ENCODE peak calls at places on chromosomes 16 and 17, in nine cellular contexts. X is IMR-90, S is fibroblast of lung, I is neural progenitor cell, P is PC-9, Z is HCT116, Y is A549, E is mammary epithelial cell, B is mesenchymal stem cell. O is an unnamed sample. For H3K9me3, the result is how much of the 10 kb centered on the place peaks cover.

GRCh38 chr17:29091591-29092291 is 48.8 kb downstream of the PIPOX start:
- DNase-seq in X (no peak), S (no peak), I (no peak), P (no peak), Z (no peak), Y (no peak), E (no peak), B (no peak), O (no peak)

GRCh38 chr16:1460602-1461138 is 14.2 kb downstream of the CLCN7 start:
- DNase-seq in X (no peak), S (no peak), I (no peak), P (no peak), Z (no peak), Y (no peak), E (no peak), B (no peak), O (no peak)

GRCh38 chr17:54157542-54157941 is 334.8 kb downstream of the KIF2B start:
- DNase-seq in X (no peak), S (no peak), I (no peak), P (no peak), Z (no peak), Y (no peak), E (no peak), B (no peak), O (no peak)

GRCh38 chr17:82215095-82215971 is 2.7 kb upstream of the CCDC57 start:
- DNase-seq in X (no peak), S (peak), I (no peak), P (no peak), Z (no peak), Y (peak), E (no peak), B (peak), O (no peak)

GRCh38 chr16:89822188-89823086 is 5.8 kb upstream of the SPIRE2 start:
- DNase-seq in X (no peak), S (no peak), I (peak), P (peak), Z (no peak), Y (no peak), E (no peak), B (no peak), O (no peak)

GRCh38 chr16:84979516-84979915 is 31.8 kb downstream of the ZDHHC7 start:
- DNase-seq in X (peak), S (no peak), I (no peak), P (no peak), Z (no peak), Y (no peak), E (peak), B (no peak), O (peak)

GRCh38 chr17:43389022-43389947 is 9.5 kb upstream of the ARL4D start:
- DNase-seq in X (peak), S (peak), I (peak), P (peak), Z (peak), Y (peak), E (peak), B (peak), O (peak)

GRCh38 chr17:76415786-76416185 is 31.4 kb downstream of the SPHK1 start:
- DNase-seq in X (no peak), S (no peak), I (no peak), P (no peak), Z (no peak), Y (no peak), E (no peak), B (no peak), O (no peak)

GRCh38 chr16:81639348-81639747 is 139.7 kb upstream of the PLCG2 start:
- DNase-seq in X (no peak), S (no peak), I (no peak), P (no peak), Z (no peak), Y (no peak), E (no peak), B (no peak), O (no peak)

GRCh38 chr16:15714393-15715172 is 64.5 kb downstream of the NDE1 start:
- DNase-seq in X (no peak), S (no peak), I (no peak), P (no peak), Z (no peak), Y (no peak), E (no peak), B (no peak), O (no peak)

GRCh38 chr16:8885674-8886592 is 3.8 kb downstream of the LITAFD start:
- DNase-seq in X (peak), S (peak), I (peak), P (peak), Z (no peak), Y (no peak), E (peak), B (peak), O (peak)

GRCh38 chr17:11047228-11047627 is 193.8 kb upstream of the SHISA6 start:
- DNase-seq in X (no peak), S (no peak), I (no peak), P (no peak), Z (no peak), Y (no peak), E (no peak), B (no peak), O (no peak)

GRCh38 chr16:29025218-29025617 is 40.4 kb downstream of the LAT start:
- DNase-seq in X (no peak), S (no peak), I (no peak), P (no peak), Z (no peak), Y (no peak), E (no peak), B (no peak), O (no peak)

GRCh38 chr17:20930065-20930760 is 112.6 kb downstream of the USP22 start:
- DNase-seq in X (peak), S (no peak), I (no peak), P (no peak), Z (no peak), Y (no peak), E (no peak), B (no peak), O (no peak)

GRCh38 chr16:69929480-69929879 is 21.7 kb upstream of the CLEC18A start:
- DNase-seq in X (no peak), S (no peak), I (no peak), P (no peak), Z (no peak), Y (no peak), E (no peak), B (no peak), O (no peak)

GRCh38 chr17:31715436-31715835 is 143.6 kb downstream of the COPRS start:
- DNase-seq in X (no peak), S (no peak), I (no peak), P (no peak), Z (no peak), Y (no peak), E (no peak), B (no peak), O (no peak)

GRCh38 chr17:75509528-75510258 is 5.6 kb downstream of the CASKIN2 start:
- DNase-seq in X (no peak), S (no peak), I (no peak), P (no peak), Z (no peak), Y (no peak), E (no peak), B (no peak), O (no peak)

GRCh38 chr17:78550464-78550863 is 26.7 kb downstream of the DNAH17 start:
- DNase-seq in X (no peak), S (no peak), I (no peak), P (no peak), Z (no peak), Y (no peak), E (no peak), B (no peak), O (no peak)

GRCh38 chr16:48611329-48612137 is 1.6 kb upstream of the N4BP1 start:
- DNase-seq in X (no peak), S (no peak), I (no peak), P (peak), Z (no peak), Y (no peak), E (peak), B (no peak), O (no peak)

GRCh38 chr16:17348826-17349225 is 121.9 kb downstream of the XYLT1 start:
- DNase-seq in X (no peak), S (no peak), I (no peak), P (no peak), Z (no peak), Y (no peak), E (no peak), B (no peak), O (no peak)
- H3K4me2 ChIP-seq in X (no peak), S (no peak), I (no peak), P (no peak), Z (no peak), Y (no peak), E (no peak), B (no peak), O (no peak)

GRCh38 chr16:35686595-35686994 is 2227.2 kb downstream of the TP53TG3F start:
- DNase-seq in X (no peak), S (no peak), I (no peak), P (no peak), Z (no peak), Y (no peak), E (no peak), B (no peak), O (no peak)

GRCh38 chr16:35689764-35690163 is 2230.4 kb downstream of the TP53TG3F start:
- DNase-seq in X (no peak), S (no peak), I (no peak), P (no peak), Z (no peak), Y (no peak), E (no peak), B (no peak), O (no peak)

GRCh38 chr16:35687071-35687470 is 2227.7 kb downstream of the TP53TG3F start:
- DNase-seq in X (no peak), S (no peak), I (no peak), P (no peak), Z (no peak), Y (no peak), E (no peak), B (no peak), O (no peak)

GRCh38 chr16:35687781-35688180 is 2228.4 kb downstream of the TP53TG3F start:
- DNase-seq in X (no peak), S (no peak), I (no peak), P (no peak), Z (no peak), Y (no peak), E (no peak), B (no peak), O (no peak)

GRCh38 chr16:35685085-35685484 is 2225.7 kb downstream of the TP53TG3F start:
- DNase-seq in X (no peak), S (no peak), I (no peak), P (no peak), Z (no peak), Y (no peak), E (no peak), B (no peak), O (no peak)
- H3K9me3 ChIP-seq in X (under half), S (under half), I (under half), P (under half), Z (under half), Y (under half), E (under half), B (under half), O (under half)

GRCh38 chr16:87383522-87384161 is at the start of gene FBXO31:
- DNase-seq in X (peak), S (peak), I (peak), P (peak), Z (peak), Y (peak), E (peak), B (peak), O (peak)

GRCh38 chr16:87376660-87377059 is 6.9 kb downstream of the FBXO31 start:
- DNase-seq in X (no peak), S (no peak), I (no peak), P (no peak), Z (no peak), Y (no peak), E (no peak), B (no peak), O (no peak)

GRCh38 chr16:87382023-87382785 is 1.4 kb downstream of the FBXO31 start:
- DNase-seq in X (no peak), S (no peak), I (no peak), P (no peak), Z (no peak), Y (no peak), E (no peak), B (peak), O (no peak)

GRCh38 chr16:87380875-87381274 is 2.7 kb downstream of the FBXO31 start:
- DNase-seq in X (peak), S (peak), I (no peak), P (no peak), Z (no peak), Y (no peak), E (no peak), B (peak), O (no peak)

GRCh38 chr16:87380403-87380802 is 3.2 kb downstream of the FBXO31 start:
- DNase-seq in X (no peak), S (no peak), I (no peak), P (no peak), Z (no peak), Y (no peak), E (no peak), B (no peak), O (no peak)
- H3K4me2 ChIP-seq in X (peak), S (peak), I (no peak), P (peak), Z (no peak), Y (no peak), E (no peak), B (no peak), O (no peak)

GRCh38 chr16:3214904-3215600 is 19.9 kb downstream of the ZNF200 start:
- DNase-seq in X (no peak), S (no peak), I (no peak), P (no peak), Z (no peak), Y (no peak), E (no peak), B (no peak), O (no peak)

GRCh38 chr16:3215601-3216262 is 19.2 kb downstream of the ZNF200 start:
- DNase-seq in X (no peak), S (no peak), I (no peak), P (no peak), Z (no peak), Y (no peak), E (no peak), B (no peak), O (no peak)

GRCh38 chr16:3216263-3216640 is 18.7 kb downstream of the ZNF200 start:
- DNase-seq in X (no peak), S (no peak), I (no peak), P (no peak), Z (no peak), Y (no peak), E (no peak), B (no peak), O (no peak)

GRCh38 chr16:3223913-3224515 is 10.9 kb downstream of the ZNF200 start:
- DNase-seq in X (no peak), S (peak), I (no peak), P (no peak), Z (no peak), Y (no peak), E (no peak), B (no peak), O (no peak)

DNA sequence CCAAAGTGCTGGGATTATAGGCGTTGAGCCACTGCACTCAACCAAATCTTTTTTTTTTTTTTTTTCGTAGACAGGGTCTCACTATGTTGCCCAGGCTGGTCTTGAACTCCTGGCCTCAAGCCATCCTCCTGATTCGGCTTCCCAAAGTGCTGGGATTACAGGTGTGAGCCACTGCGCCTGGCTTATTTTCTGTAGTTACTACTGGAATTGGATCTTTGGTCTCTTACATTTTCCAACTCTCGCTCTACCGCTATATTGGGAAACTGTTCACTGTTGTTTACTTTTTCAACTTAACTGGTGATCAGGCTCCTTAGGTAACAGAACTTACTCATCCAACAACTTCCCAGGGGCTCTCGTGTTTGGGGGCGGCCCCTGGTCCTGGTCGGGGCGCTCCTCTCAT is 14.1 kb downstream of the ZNF200 start:
- DNase-seq in X (no peak), S (no peak), I (no peak), P (no peak), Z (no peak), Y (no peak), E (no peak), B (no peak), O (no peak)
- H3K9me3 ChIP-seq in X (under half), S (under half), I (under half), P (under half), Z (under half), Y (half or more), E (under half), B (half or more), O (under half)

GRCh38 chr17:2179615-2180295 is 123.8 kb downstream of the SMG6 start:
- DNase-seq in X (peak), S (peak), I (no peak), P (no peak), Z (no peak), Y (no peak), E (no peak), B (peak), O (no peak)

GRCh38 chr17:2183346-2183745 is 120.2 kb downstream of the SMG6 start:
- DNase-seq in X (peak), S (peak), I (no peak), P (no peak), Z (no peak), Y (no peak), E (no peak), B (peak), O (peak)

GRCh38 chr17:2178798-2179505 is 124.0 kb downstream of the HIC1 start:
- DNase-seq in X (no peak), S (no peak), I (no peak), P (no peak), Z (no peak), Y (no peak), E (no peak), B (no peak), O (no peak)

GRCh38 chr17:2181206-2181983 is 122.2 kb downstream of the SMG6 start:
- DNase-seq in X (peak), S (peak), I (peak), P (no peak), Z (no peak), Y (no peak), E (no peak), B (peak), O (no peak)

GRCh38 chr17:2180768-2181167 is 122.8 kb downstream of the SMG6 start:
- DNase-seq in X (no peak), S (no peak), I (no peak), P (no peak), Z (no peak), Y (no peak), E (no peak), B (no peak), O (no peak)
- H3K4me2 ChIP-seq in X (peak), S (no peak), I (no peak), P (no peak), Z (no peak), Y (no peak), E (no peak), B (no peak), O (no peak)

DNA sequence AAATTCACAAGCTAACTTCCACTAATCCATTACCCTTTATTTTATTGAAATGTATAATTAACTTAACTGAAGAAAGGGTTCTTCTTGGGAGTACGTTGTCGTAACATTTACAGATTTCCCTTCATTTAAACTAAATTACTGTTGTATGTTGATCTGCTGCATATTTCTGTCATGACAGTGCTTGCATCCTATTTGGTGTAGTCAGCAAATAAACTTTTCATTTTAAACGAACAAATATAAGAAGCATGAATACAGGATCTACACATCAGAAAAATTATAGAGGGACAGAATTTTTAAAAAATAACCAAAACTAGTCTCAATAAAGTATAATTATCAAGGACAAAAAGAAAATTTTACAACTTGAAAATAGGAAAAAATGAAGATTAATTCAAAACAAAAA is 66.5 kb upstream of the ZNF267 start:
- DNase-seq in X (no peak), S (no peak), I (no peak), P (no peak), Z (no peak), Y (no peak), E (no peak), B (no peak), O (no peak)
- H3K9me3 ChIP-seq in X (under half), S (under half), I (under half), P (under half), Z (under half), Y (under half), E (under half), B (under half), O (under half)